ENCODE peak calls at places on chromosomes 5 and 9, in four cellular contexts. P, D, J and L are unnamed samples.

GRCh38 chr9:127779136-127779981 is 893 bp upstream of the SH2D3C start:
- DNase-seq in P (no peak), D (peak), J (no peak), L (no peak)

GRCh38 chr5:37112383-37112991 is 136.7 kb downstream of the CPLANE1 start:
- DNase-seq in P (no peak), D (peak), J (no peak), L (no peak)

GRCh38 chr9:37650873-37651768 is at the start of gene FRMPD1:
- DNase-seq in P (peak), D (no peak), J (peak), L (peak)

GRCh38 chr5:140267201-140267540 is 35.7 kb downstream of the PFDN1 start:
- DNase-seq in P (no peak), D (no peak), J (no peak), L (no peak)

GRCh38 chr9:83714316-83714715 is 6.6 kb upstream of the UBQLN1 start:
- DNase-seq in P (no peak), D (no peak), J (no peak), L (peak)

GRCh38 chr9:123606141-123606540 is 250.1 kb downstream of the CRB2 start:
- DNase-seq in P (no peak), D (no peak), J (no peak), L (no peak)

GRCh38 chr5:123937230-123937629 is 425.3 kb downstream of the CSNK1G3 start:
- DNase-seq in P (peak), D (peak), J (peak), L (peak)

GRCh38 chr5:176916337-176916736 is 17.2 kb upstream of the HK3 start:
- DNase-seq in P (no peak), D (no peak), J (no peak), L (no peak)

GRCh38 chr5:38420691-38421395 is 135.6 kb downstream of the LIFR start:
- DNase-seq in P (peak), D (no peak), J (peak), L (peak)

GRCh38 chr9:133148351-133149129 is 15.2 kb downstream of the GBGT1 start:
- DNase-seq in P (no peak), D (no peak), J (no peak), L (peak)

GRCh38 chr5:174337276-174338203 is 292.0 kb downstream of the NSG2 start:
- DNase-seq in P (no peak), D (no peak), J (no peak), L (no peak)

GRCh38 chr5:161900981-161901380 is 53.1 kb downstream of the GABRA1 start:
- DNase-seq in P (no peak), D (no peak), J (no peak), L (no peak)

GRCh38 chr5:25006734-25007133 is 362.0 kb upstream of the CDH10 start:
- DNase-seq in P (no peak), D (no peak), J (no peak), L (peak)

GRCh38 chr5:180641566-180641900 is 7.9 kb downstream of the FLT4 start:
- DNase-seq in P (peak), D (no peak), J (no peak), L (no peak)

GRCh38 chr9:132312873-132313272 is 41.9 kb downstream of the SETX start:
- DNase-seq in P (no peak), D (no peak), J (no peak), L (no peak)

GRCh38 chr5:168365581-168366081 is 74.2 kb downstream of the WWC1 start:
- DNase-seq in P (no peak), D (no peak), J (no peak), L (no peak)

GRCh38 chr5:137148656-137149055 is 350.5 kb downstream of the SPOCK1 start:
- DNase-seq in P (no peak), D (no peak), J (no peak), L (no peak)

GRCh38 chr5:68285857-68286611 is 70.5 kb downstream of the PIK3R1 start:
- DNase-seq in P (no peak), D (no peak), J (peak), L (no peak)

GRCh38 chr5:139745121-139745799 is 50.3 kb upstream of the PSD2 start:
- DNase-seq in P (no peak), D (no peak), J (peak), L (no peak)

GRCh38 chr5:65359981-65360380 is 121.7 kb downstream of the ADAMTS6 start:
- DNase-seq in P (no peak), D (no peak), J (no peak), L (no peak)

GRCh38 chr5:146091881-146092280 is 13.5 kb downstream of the PLAC8L1 start:
- DNase-seq in P (no peak), D (no peak), J (no peak), L (no peak)

GRCh38 chr9:93392974-93393373 is 58.5 kb upstream of the FAM120A start:
- DNase-seq in P (no peak), D (no peak), J (no peak), L (no peak)

GRCh38 chr5:150539206-150539605 is 31.3 kb downstream of the NDST1 start:
- DNase-seq in P (no peak), D (no peak), J (no peak), L (no peak)

GRCh38 chr5:157523976-157524375 is 51.6 kb downstream of the ADAM19 start:
- DNase-seq in P (no peak), D (no peak), J (no peak), L (no peak)

GRCh38 chr5:56851258-56851941 is 36.1 kb downstream of the MAP3K1 start:
- DNase-seq in P (no peak), D (no peak), J (no peak), L (no peak)

GRCh38 chr9:71725590-71726338 is 42.5 kb downstream of the CEMIP2 start:
- DNase-seq in P (no peak), D (no peak), J (peak), L (no peak)

GRCh38 chr9:13717356-13718057 is 438.0 kb upstream of the MPDZ start:
- DNase-seq in P (no peak), D (no peak), J (no peak), L (no peak)

GRCh38 chr9:78040726-78041125 is 9.1 kb upstream of the GNAQ start:
- DNase-seq in P (no peak), D (no peak), J (no peak), L (no peak)

GRCh38 chr9:26833792-26834191 is 58.8 kb downstream of the CAAP1 start:
- DNase-seq in P (no peak), D (no peak), J (no peak), L (no peak)

GRCh38 chr9:127154390-127155191 is 32.2 kb upstream of the ANGPTL2 start:
- DNase-seq in P (no peak), D (peak), J (no peak), L (no peak)

GRCh38 chr9:35568196-35568595 is 36.9 kb upstream of the TESK1 start:
- DNase-seq in P (no peak), D (no peak), J (no peak), L (no peak)

GRCh38 chr5:103466494-103466893 is 96.1 kb downstream of the NUDT12 start:
- DNase-seq in P (no peak), D (no peak), J (no peak), L (no peak)

GRCh38 chr5:8226148-8226547 is 357.2 kb downstream of the MTRR start:
- DNase-seq in P (no peak), D (no peak), J (no peak), L (no peak)

GRCh38 chr9:4344946-4345345 is 45.1 kb upstream of the GLIS3 start:
- DNase-seq in P (no peak), D (no peak), J (no peak), L (no peak)

GRCh38 chr9:121277518-121278275 is 9.7 kb downstream of the GSN start:
- DNase-seq in P (no peak), D (no peak), J (no peak), L (no peak)

DNA sequence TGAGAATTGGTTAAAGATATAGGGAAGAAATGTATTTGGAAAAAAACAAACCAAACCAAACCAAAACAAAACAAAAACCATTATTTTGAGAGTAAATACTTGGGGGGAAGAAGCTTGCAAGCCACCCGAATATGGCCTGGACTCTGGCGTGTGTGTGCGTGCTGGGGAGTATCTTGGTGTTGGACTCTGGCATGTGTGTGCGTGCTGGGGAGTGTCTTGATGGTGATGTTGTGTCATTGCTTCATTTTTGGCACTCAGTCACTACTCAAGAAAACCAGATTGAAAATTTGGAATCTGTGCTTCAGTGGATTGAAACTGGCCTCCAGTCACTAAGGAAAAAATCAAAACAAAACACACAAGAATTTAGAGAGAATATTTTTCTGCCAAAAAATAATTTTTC is 76.1 kb downstream of the ARRDC3 start:
- DNase-seq in P (no peak), D (no peak), J (no peak), L (no peak)
- TF ChIP-seq SPI1 in P (no peak), D (no peak), J (no peak), L (no peak)

GRCh38 chr9:107999011-107999410 is 509.4 kb upstream of the KLF4 start:
- DNase-seq in P (no peak), D (no peak), J (no peak), L (no peak)
- TF ChIP-seq SPI1 in P (no peak), D (no peak), J (no peak), L (no peak)

DNA sequence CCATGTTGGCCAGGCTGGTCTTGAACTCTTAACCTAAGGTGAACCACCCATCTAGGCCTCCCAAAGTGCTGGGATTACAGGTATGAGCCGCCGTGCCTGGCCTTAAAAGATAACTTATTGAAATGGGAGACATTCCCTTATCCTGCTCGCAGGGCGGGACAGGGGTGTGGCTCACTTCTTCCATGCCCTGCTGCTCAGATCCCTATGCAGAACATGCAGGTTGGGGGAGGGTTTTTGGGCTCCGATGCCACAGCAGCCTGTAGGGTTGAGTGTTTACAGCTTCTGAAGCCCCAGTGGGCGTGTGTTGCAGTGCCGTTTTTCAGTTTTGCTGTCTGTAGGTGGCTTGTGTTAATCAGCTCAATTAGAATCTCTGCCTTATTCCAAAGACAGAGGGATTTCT is 108.0 kb upstream of the BRINP1 start:
- DNase-seq in P (no peak), D (no peak), J (no peak), L (no peak)
- TF ChIP-seq SPI1 in P (no peak), D (no peak), J (no peak), L (no peak)

DNA sequence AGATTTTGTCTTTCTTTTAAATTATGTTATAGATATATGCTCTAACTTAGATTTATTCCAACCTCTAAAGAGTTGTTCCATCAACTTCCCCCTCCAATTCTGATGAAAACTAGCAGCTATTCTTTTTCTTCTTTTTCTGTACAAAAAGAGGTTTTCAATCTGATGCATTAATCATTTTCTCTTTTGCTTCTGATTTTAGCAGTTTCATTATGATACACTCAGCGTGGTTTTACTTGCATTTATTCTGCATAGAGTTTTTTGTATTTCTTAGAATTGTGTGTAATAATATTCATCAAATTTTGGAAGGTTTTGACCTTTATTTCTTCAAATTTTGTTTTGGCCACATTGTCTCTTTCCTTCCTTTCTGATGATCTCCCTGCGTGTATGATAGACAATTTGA is 968.1 kb upstream of the CDH18 start:
- DNase-seq in P (no peak), D (no peak), J (no peak), L (no peak)
- TF ChIP-seq SPI1 in P (no peak), D (no peak), J (no peak), L (no peak)

DNA sequence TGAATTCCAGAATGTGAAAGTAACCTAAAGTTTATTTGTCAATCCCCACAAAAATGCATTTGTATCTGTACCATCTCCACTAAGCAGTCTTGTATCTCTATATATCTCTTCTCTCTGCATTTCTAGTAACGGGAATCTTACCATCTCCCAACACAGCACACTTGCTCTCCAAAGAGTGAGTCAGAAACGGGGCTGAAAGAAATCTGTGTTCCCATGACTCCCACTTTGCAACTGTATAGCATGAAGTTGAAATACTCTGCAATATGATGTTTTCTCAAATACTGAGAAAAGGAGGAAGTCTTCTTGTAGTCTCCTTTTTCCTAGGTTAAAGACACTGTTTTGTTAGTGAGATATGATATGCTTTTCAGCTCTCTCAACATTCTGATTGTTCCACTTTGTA is 848.8 kb upstream of the ACO1 start:
- DNase-seq in P (no peak), D (no peak), J (no peak), L (no peak)
- TF ChIP-seq SPI1 in P (no peak), D (no peak), J (no peak), L (no peak)

GRCh38 chr5:171264842-171265241 is 44.2 kb upstream of the TLX3 start:
- DNase-seq in P (no peak), D (no peak), J (no peak), L (no peak)
- TF ChIP-seq SPI1 in P (no peak), D (no peak), J (no peak), L (no peak)